ENCODE peak calls at places on chromosomes 11 and 22, in ten cellular contexts. B is cardiac fibroblast, E is psoas muscle, Q is nephron progenitor cell, O is coronary artery, W is PC-3, I is adrenal gland, Y is fibroblast of pulmonary artery, A is WTC11, D is astrocyte of the cerebellum. M is an unnamed sample.

GRCh38 chr22:36765943-36766450 is 9.9 kb downstream of the IFT27 start:
- DNase-seq in Y (no peak), I (no peak), O (peak), A (no peak), B (peak), W (no peak), Q (no peak), D (no peak), E (no peak), M (no peak)

GRCh38 chr11:68035266-68035876 is 3.5 kb upstream of the TCIRG1 start:
- DNase-seq in A (no peak), E (no peak), O (no peak), Q (no peak), I (no peak), D (no peak), B (no peak), W (no peak), Y (no peak), M (peak)

GRCh38 chr22:35601743-35602633 is 15.1 kb downstream of the MB start:
- DNase-seq in A (no peak), W (peak), O (no peak), I (no peak), Y (peak), B (peak), E (peak), D (no peak), Q (no peak), M (no peak)

GRCh38 chr22:40042312-40042711 is 47.6 kb downstream of the FAM83F start:
- DNase-seq in B (no peak), W (no peak), D (no peak), E (no peak), Q (no peak), O (no peak), I (no peak), A (no peak), Y (no peak), M (no peak)

GRCh38 chr11:65894034-65894591 is 3.6 kb downstream of the CCDC85B start:
- DNase-seq in O (no peak), D (no peak), W (peak), A (no peak), Y (no peak), B (no peak), E (no peak), I (no peak), Q (no peak), M (no peak)

GRCh38 chr11:31968774-31969433 is 122.0 kb upstream of the RCN1 start:
- DNase-seq in A (no peak), D (peak), Q (no peak), W (peak), O (no peak), I (peak), B (peak), E (no peak), Y (peak), M (peak)

GRCh38 chr11:36103933-36104530 is 160.2 kb downstream of the LDLRAD3 start:
- DNase-seq in Y (no peak), B (no peak), O (no peak), I (no peak), E (no peak), W (no peak), A (no peak), Q (no peak), D (no peak), M (no peak)

GRCh38 chr11:12258451-12258850 is 118.9 kb upstream of the PARVA start:
- DNase-seq in W (peak), I (no peak), Y (peak), Q (no peak), E (no peak), O (no peak), D (no peak), A (no peak), B (peak), M (no peak)

GRCh38 chr11:92211576-92212167 is 12.9 kb upstream of the FAT3 start:
- DNase-seq in B (peak), W (peak), E (no peak), Q (peak), O (no peak), D (no peak), Y (peak), I (no peak), A (peak), M (peak)

GRCh38 chr11:75174781-75175370 is 24.0 kb downstream of the SLCO2B1 start:
- DNase-seq in E (no peak), W (no peak), O (no peak), B (no peak), I (no peak), Y (peak), Q (peak), D (no peak), A (no peak), M (no peak)

GRCh38 chr11:13206086-13206640 is 71.4 kb upstream of the BMAL1 start:
- DNase-seq in B (no peak), W (no peak), Q (no peak), I (no peak), Y (no peak), E (no peak), D (no peak), O (no peak), A (no peak), M (no peak)

DNA sequence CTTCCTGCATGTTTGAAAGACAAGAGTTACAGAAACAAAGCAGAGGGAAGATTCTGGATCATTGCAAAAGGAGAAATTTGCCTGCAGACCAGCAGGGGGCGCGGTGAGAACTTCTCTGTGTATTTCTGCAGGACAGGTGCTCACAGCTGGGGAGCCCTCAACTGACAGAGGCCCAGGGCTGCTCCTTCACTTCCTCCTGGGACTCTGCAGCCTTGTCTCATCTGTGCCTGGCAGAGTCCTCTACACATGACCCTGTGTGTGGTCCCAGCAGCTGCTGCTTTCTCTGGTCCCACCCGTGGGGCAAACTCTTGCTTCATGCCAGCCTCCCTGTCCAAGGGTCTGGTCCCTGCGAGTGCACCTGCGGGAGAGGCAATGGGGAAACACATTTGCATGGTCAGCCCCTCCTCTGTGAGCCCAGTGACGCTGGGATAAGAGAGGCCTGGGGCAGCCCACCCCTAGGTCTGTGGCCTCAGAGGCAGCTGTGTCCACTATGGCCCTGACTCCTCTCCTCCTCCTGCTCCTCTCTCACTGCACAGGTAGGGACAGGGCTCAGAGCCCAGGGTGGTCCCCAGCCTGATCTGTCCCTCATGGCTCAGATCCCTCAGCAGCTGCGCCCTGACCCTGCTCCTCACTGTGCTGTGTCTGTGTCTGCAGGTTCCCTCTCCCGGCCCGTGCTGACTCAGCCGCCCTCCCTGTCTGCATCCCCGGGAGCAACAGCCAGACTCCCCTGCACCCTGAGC is 43.2 kb upstream of the VPREB1 start:
- DNase-seq in B (peak), O (no peak), I (no peak), Q (no peak), Y (peak), E (no peak), D (no peak), A (peak), W (peak), M (peak)
- TF ChIP-seq CTCF in B (peak), O (no peak), I (peak), Q (peak), Y (peak), E (no peak), D (peak), A (peak), W (peak), M (peak)

GRCh38 chr22:20777420-20778177 is 3.7 kb downstream of the SERPIND1 start:
- DNase-seq in B (peak), I (no peak), D (peak), O (no peak), Q (no peak), W (peak), E (no peak), Y (peak), A (no peak), M (no peak)
- TF ChIP-seq CTCF in B (no peak), I (no peak), D (no peak), O (no peak), Q (no peak), W (peak), E (no peak), Y (peak), A (no peak), M (no peak)

DNA sequence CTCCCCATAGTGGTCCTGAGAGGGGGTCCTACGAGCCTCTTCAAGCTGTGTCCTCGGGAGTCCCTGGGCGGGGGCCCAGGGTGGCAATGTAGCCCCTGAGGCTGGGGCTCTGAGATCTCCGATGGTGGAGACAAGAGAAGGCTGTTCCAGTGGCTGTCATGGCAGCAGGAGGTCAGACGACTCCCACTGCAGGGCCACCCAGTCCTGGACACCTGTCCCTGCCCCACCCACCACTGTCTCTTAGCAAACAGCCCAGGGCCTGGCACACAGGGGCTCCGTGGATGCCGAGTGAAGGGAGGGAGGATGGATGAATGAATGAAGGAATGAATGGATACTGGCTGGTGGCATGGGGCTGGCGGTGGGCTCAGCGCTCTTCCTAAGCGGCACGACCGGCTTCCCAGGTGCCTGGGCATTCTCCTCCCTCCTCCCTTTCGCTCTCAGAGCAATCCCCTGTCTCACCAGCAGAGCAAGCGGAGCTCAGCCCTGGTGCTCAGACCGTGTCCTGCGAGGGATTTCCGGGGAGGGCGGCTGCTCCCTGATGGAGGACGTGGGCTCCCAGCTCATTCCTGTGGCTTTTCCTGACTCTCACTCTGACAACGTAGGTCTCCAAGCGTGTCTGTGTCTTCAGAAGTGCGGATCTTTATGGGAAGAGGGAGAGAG is 1272.7 kb downstream of the BRD1 start:
- DNase-seq in Y (no peak), I (no peak), D (no peak), B (no peak), E (no peak), A (peak), W (peak), O (no peak), Q (peak), M (peak)
- TF ChIP-seq CTCF in Y (no peak), I (no peak), D (peak), B (no peak), E (no peak), A (no peak), W (no peak), O (no peak), Q (peak), M (no peak)

GRCh38 chr22:38202437-38203089 is 769 bp downstream of the MAFF start:
- DNase-seq in Q (peak), W (peak), D (peak), I (peak), Y (peak), O (peak), A (peak), E (peak), B (peak), M (peak)
- TF ChIP-seq CTCF in Q (no peak), W (peak), D (no peak), I (peak), Y (no peak), O (peak), A (no peak), E (peak), B (no peak), M (no peak)

DNA sequence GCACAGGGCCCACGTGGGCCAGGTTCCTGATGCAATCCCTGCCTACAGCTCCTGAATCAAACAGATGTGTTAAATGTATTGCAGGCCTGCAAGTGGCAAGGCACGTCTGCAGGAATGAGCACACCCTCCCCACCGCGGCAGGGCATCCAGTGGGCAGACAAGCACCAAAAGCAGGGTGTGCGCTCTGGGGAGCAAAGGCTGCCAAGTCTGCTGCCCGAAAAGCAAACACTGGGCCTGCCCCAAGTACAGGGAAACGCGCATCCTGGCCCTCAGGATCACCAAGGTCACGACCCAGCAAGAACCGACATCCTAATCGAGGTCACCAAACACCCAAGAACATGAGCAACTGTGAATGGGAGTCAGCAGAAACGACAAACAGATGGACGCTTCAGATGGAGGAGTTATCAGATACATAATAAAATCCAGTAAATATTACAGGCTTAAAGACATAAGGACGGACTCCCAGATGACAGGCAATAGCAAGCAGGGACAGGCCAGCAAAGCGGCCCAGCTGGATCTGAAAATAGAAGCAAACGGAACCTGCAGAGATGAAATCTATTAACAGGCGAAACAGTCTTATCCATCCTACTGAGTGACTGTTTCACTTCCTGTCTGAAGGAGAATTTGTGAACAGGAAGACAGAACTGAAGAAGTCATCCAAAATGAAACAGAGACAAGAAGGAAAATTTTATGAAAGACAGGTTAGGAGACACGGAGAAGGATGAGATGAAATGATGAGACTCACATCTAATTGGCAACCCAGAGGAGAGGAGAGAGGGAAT is 26.7 kb downstream of the CARS1 start:
- DNase-seq in E (no peak), Y (no peak), A (no peak), W (no peak), D (no peak), O (no peak), Q (no peak), B (no peak), I (no peak), M (no peak)
- TF ChIP-seq CTCF in E (no peak), Y (no peak), A (no peak), W (no peak), D (no peak), O (no peak), Q (no peak), B (no peak), I (no peak), M (no peak)

GRCh38 chr11:25793637-25794036 is 538.3 kb upstream of the ANO3 start:
- DNase-seq in A (no peak), D (no peak), Y (no peak), O (no peak), E (no peak), B (no peak), Q (no peak), I (no peak), W (no peak), M (no peak)
- TF ChIP-seq CTCF in A (no peak), D (no peak), Y (no peak), O (no peak), E (no peak), B (no peak), Q (no peak), I (no peak), W (no peak), M (no peak)

GRCh38 chr11:8754241-8754640 is 71.6 kb downstream of the RPL27A start:
- DNase-seq in I (no peak), B (peak), A (no peak), Y (peak), D (no peak), E (no peak), Q (no peak), W (no peak), O (no peak), M (no peak)
- TF ChIP-seq CTCF in I (peak), B (peak), A (no peak), Y (peak), D (no peak), E (peak), Q (no peak), W (no peak), O (no peak), M (peak)

GRCh38 chr11:94828088-94828487 is 59.9 kb downstream of the AMOTL1 start:
- DNase-seq in D (no peak), O (no peak), I (no peak), E (no peak), Y (no peak), Q (no peak), A (no peak), W (no peak), B (no peak), M (no peak)

GRCh38 chr11:94832604-94833238 is 64.6 kb downstream of the AMOTL1 start:
- DNase-seq in O (no peak), Y (no peak), Q (no peak), B (no peak), E (no peak), W (peak), D (no peak), A (no peak), I (no peak), M (no peak)

GRCh38 chr11:94830722-94831121 is 62.6 kb downstream of the AMOTL1 start:
- DNase-seq in O (no peak), Q (no peak), W (no peak), Y (no peak), D (no peak), A (no peak), I (no peak), E (no peak), B (no peak), M (no peak)

GRCh38 chr11:94834931-94835330 is 66.8 kb downstream of the AMOTL1 start:
- DNase-seq in I (no peak), A (no peak), B (peak), Q (no peak), O (no peak), W (no peak), D (peak), E (no peak), Y (peak), M (no peak)

DNA sequence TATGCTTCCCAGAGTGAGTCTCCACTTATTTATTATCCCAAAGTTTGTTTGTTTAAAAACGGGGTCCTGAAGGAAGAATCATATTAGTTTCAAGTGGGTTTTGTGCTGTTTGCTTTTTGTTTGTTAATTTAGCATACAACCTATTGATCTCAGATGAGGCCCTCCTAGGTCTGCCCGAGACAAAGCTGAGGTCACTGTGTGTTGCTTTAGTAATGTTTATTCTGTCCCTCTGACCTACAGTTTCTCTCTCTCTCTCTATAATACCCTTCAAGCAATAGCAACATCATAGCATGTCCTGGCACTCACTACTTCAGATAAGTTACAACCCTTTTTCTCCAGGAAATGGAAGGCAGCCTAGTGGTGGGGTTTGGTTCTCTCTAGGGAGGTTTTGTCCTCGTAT is 63.4 kb downstream of the AMOTL1 start:
- DNase-seq in B (no peak), E (no peak), I (no peak), A (no peak), W (no peak), Q (no peak), Y (no peak), O (no peak), D (no peak), M (no peak)
- TF ChIP-seq CTCF in B (no peak), E (no peak), I (no peak), A (no peak), W (no peak), Q (no peak), Y (no peak), O (no peak), D (no peak), M (no peak)

DNA sequence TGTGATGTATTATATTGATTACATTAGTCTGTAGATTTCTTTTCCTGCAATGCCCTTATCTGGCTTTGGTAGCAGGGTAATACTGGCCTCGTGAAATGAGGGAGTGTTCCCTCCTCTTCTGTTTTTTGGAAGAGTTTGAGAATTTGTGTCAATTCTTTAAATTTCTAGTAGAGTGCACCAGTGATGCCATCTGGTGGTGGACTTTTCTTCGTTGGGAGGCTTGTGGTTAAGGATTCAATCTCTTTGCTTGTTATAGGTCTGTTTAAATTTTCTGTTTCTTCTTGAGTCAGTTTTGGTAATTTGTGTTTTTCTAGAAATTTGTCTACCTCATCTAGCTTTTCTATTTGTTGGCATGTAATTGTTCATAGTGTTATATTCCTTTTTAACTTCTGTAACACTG is 18.9 kb downstream of the SHANK3 start:
- DNase-seq in A (no peak), I (no peak), D (no peak), O (no peak), E (no peak), W (peak), Q (peak), Y (peak), B (peak), M (no peak)
- TF ChIP-seq CTCF in A (peak), I (peak), D (peak), O (no peak), E (peak), W (peak), Q (peak), Y (peak), B (peak), M (peak)

GRCh38 chr11:76838422-76839068 is 22.2 kb upstream of the ACER3 start:
- DNase-seq in O (no peak), E (no peak), A (peak), Q (peak), I (no peak), D (no peak), B (peak), Y (peak), W (no peak), M (peak)
- TF ChIP-seq CTCF in O (no peak), E (no peak), A (no peak), Q (no peak), I (peak), D (peak), B (peak), Y (peak), W (no peak), M (no peak)